ENCODE peak calls at places on chromosomes 5 and 9, in five cellular contexts. One of them, this sample, is unnamed.

GRCh38 chr9:126219717-126220116 is 106.9 kb upstream of the MVB12B start:
- DNase-seq in heart left ventricle: no peak
- DNase-seq in transverse colon: no peak
- DNase-seq in esophagus squamous epithelium: no peak
- DNase-seq in HCT116: no peak
- DNase-seq in this sample: no peak

GRCh38 chr9:13279284-13280162 is at the start of gene MPDZ:
- DNase-seq in heart left ventricle: peak
- DNase-seq in transverse colon: peak
- DNase-seq in esophagus squamous epithelium: no peak
- DNase-seq in HCT116: no peak
- DNase-seq in this sample: no peak

GRCh38 chr5:22249209-22249608 is 603.9 kb downstream of the CDH12 start:
- DNase-seq in heart left ventricle: no peak
- DNase-seq in transverse colon: no peak
- DNase-seq in esophagus squamous epithelium: no peak
- DNase-seq in HCT116: no peak
- DNase-seq in this sample: no peak

GRCh38 chr5:65213921-65214525 is 267.7 kb downstream of the ADAMTS6 start:
- DNase-seq in heart left ventricle: no peak
- DNase-seq in transverse colon: peak
- DNase-seq in esophagus squamous epithelium: no peak
- DNase-seq in HCT116: peak
- DNase-seq in this sample: peak

GRCh38 chr9:16515207-16515606 is 355.3 kb downstream of the BNC2 start:
- DNase-seq in heart left ventricle: no peak
- DNase-seq in transverse colon: no peak
- DNase-seq in esophagus squamous epithelium: no peak
- DNase-seq in HCT116: no peak
- DNase-seq in this sample: no peak

GRCh38 chr9:133866946-133867345 is 125.2 kb downstream of the VAV2 start:
- DNase-seq in heart left ventricle: no peak
- DNase-seq in transverse colon: no peak
- DNase-seq in esophagus squamous epithelium: no peak
- DNase-seq in HCT116: no peak
- DNase-seq in this sample: no peak

GRCh38 chr5:5886812-5887486 is 464.5 kb downstream of the ICE1 start:
- DNase-seq in heart left ventricle: no peak
- DNase-seq in transverse colon: peak
- DNase-seq in esophagus squamous epithelium: no peak
- DNase-seq in HCT116: no peak
- DNase-seq in this sample: peak

GRCh38 chr5:124103671-124104070 is 591.7 kb downstream of the CSNK1G3 start:
- DNase-seq in heart left ventricle: no peak
- DNase-seq in transverse colon: no peak
- DNase-seq in esophagus squamous epithelium: no peak
- DNase-seq in HCT116: no peak
- DNase-seq in this sample: no peak

GRCh38 chr5:84382363-84383295 is 2.1 kb downstream of the EDIL3 start:
- DNase-seq in heart left ventricle: peak
- DNase-seq in transverse colon: peak
- DNase-seq in esophagus squamous epithelium: no peak
- DNase-seq in HCT116: no peak
- DNase-seq in this sample: peak

GRCh38 chr5:94243612-94244011 is 374.8 kb downstream of the KIAA0825 start:
- DNase-seq in heart left ventricle: no peak
- DNase-seq in transverse colon: no peak
- DNase-seq in esophagus squamous epithelium: no peak
- DNase-seq in HCT116: no peak
- DNase-seq in this sample: no peak

GRCh38 chr9:35074141-35074540 is 1.7 kb upstream of the VCP start:
- DNase-seq in heart left ventricle: no peak
- DNase-seq in transverse colon: no peak
- DNase-seq in esophagus squamous epithelium: no peak
- DNase-seq in HCT116: no peak
- DNase-seq in this sample: no peak

GRCh38 chr5:385321-385720 is 57.7 kb upstream of the EXOC3 start:
- DNase-seq in heart left ventricle: no peak
- DNase-seq in transverse colon: no peak
- DNase-seq in esophagus squamous epithelium: no peak
- DNase-seq in HCT116: no peak
- DNase-seq in this sample: no peak

GRCh38 chr5:124962735-124963134 is 216.3 kb upstream of the ZNF608 start:
- DNase-seq in heart left ventricle: no peak
- DNase-seq in transverse colon: no peak
- DNase-seq in esophagus squamous epithelium: no peak
- DNase-seq in HCT116: no peak
- DNase-seq in this sample: peak

GRCh38 chr5:142686210-142686734 is 382 bp upstream of the FGF1 start:
- DNase-seq in heart left ventricle: peak
- DNase-seq in transverse colon: no peak
- DNase-seq in esophagus squamous epithelium: no peak
- DNase-seq in HCT116: no peak
- DNase-seq in this sample: no peak

GRCh38 chr9:22170162-22170932 is 161.2 kb upstream of the CDKN2B start:
- DNase-seq in heart left ventricle: no peak
- DNase-seq in transverse colon: no peak
- DNase-seq in esophagus squamous epithelium: no peak
- DNase-seq in HCT116: no peak
- DNase-seq in this sample: no peak

GRCh38 chr9:7342721-7343120 is 456.9 kb downstream of the DMAC1 start:
- DNase-seq in heart left ventricle: no peak
- DNase-seq in transverse colon: no peak
- DNase-seq in esophagus squamous epithelium: no peak
- DNase-seq in HCT116: no peak
- DNase-seq in this sample: no peak

GRCh38 chr5:134651531-134651930 is 2.9 kb downstream of the SEC24A start:
- DNase-seq in heart left ventricle: no peak
- DNase-seq in transverse colon: no peak
- DNase-seq in esophagus squamous epithelium: no peak
- DNase-seq in HCT116: no peak
- DNase-seq in this sample: no peak

GRCh38 chr9:93059097-93059959 is 827 bp downstream of the SUSD3 start:
- DNase-seq in heart left ventricle: no peak
- DNase-seq in transverse colon: peak
- DNase-seq in esophagus squamous epithelium: no peak
- DNase-seq in HCT116: no peak
- DNase-seq in this sample: peak

GRCh38 chr5:131230406-131230805 is 33.4 kb upstream of the CDC42SE2 start:
- DNase-seq in heart left ventricle: no peak
- DNase-seq in transverse colon: no peak
- DNase-seq in esophagus squamous epithelium: no peak
- DNase-seq in HCT116: no peak
- DNase-seq in this sample: peak

GRCh38 chr5:147963948-147964693 is 57.8 kb upstream of the C5orf46 start:
- DNase-seq in heart left ventricle: peak
- DNase-seq in transverse colon: no peak
- DNase-seq in esophagus squamous epithelium: no peak
- DNase-seq in HCT116: no peak
- DNase-seq in this sample: no peak

GRCh38 chr9:121252104-121252851 is 15.7 kb upstream of the GSN start:
- DNase-seq in heart left ventricle: no peak
- DNase-seq in transverse colon: no peak
- DNase-seq in esophagus squamous epithelium: no peak
- DNase-seq in HCT116: no peak
- DNase-seq in this sample: peak

GRCh38 chr5:159503236-159503635 is 172.9 kb upstream of the IL12B start:
- DNase-seq in heart left ventricle: no peak
- DNase-seq in transverse colon: no peak
- DNase-seq in esophagus squamous epithelium: no peak
- DNase-seq in HCT116: no peak
- DNase-seq in this sample: no peak

GRCh38 chr5:168611163-168611562 is 32.0 kb upstream of the PANK3 start:
- DNase-seq in heart left ventricle: no peak
- DNase-seq in transverse colon: no peak
- DNase-seq in esophagus squamous epithelium: no peak
- DNase-seq in HCT116: no peak
- DNase-seq in this sample: no peak

GRCh38 chr9:123517512-123517911 is 161.5 kb downstream of the CRB2 start:
- DNase-seq in heart left ventricle: no peak
- DNase-seq in transverse colon: no peak
- DNase-seq in esophagus squamous epithelium: no peak
- DNase-seq in HCT116: no peak
- DNase-seq in this sample: no peak

GRCh38 chr5:92841604-92842155 is 739.3 kb downstream of the NR2F1-AS1 start:
- DNase-seq in heart left ventricle: no peak
- DNase-seq in transverse colon: no peak
- DNase-seq in esophagus squamous epithelium: no peak
- DNase-seq in HCT116: no peak
- DNase-seq in this sample: no peak

GRCh38 chr5:92835712-92836111 is 745.3 kb downstream of the NR2F1-AS1 start:
- DNase-seq in heart left ventricle: no peak
- DNase-seq in transverse colon: no peak
- DNase-seq in esophagus squamous epithelium: no peak
- DNase-seq in HCT116: no peak
- DNase-seq in this sample: no peak

GRCh38 chr5:92838253-92838652 is 742.8 kb downstream of the NR2F1-AS1 start:
- DNase-seq in heart left ventricle: no peak
- DNase-seq in transverse colon: no peak
- DNase-seq in esophagus squamous epithelium: no peak
- DNase-seq in HCT116: peak
- DNase-seq in this sample: no peak

DNA sequence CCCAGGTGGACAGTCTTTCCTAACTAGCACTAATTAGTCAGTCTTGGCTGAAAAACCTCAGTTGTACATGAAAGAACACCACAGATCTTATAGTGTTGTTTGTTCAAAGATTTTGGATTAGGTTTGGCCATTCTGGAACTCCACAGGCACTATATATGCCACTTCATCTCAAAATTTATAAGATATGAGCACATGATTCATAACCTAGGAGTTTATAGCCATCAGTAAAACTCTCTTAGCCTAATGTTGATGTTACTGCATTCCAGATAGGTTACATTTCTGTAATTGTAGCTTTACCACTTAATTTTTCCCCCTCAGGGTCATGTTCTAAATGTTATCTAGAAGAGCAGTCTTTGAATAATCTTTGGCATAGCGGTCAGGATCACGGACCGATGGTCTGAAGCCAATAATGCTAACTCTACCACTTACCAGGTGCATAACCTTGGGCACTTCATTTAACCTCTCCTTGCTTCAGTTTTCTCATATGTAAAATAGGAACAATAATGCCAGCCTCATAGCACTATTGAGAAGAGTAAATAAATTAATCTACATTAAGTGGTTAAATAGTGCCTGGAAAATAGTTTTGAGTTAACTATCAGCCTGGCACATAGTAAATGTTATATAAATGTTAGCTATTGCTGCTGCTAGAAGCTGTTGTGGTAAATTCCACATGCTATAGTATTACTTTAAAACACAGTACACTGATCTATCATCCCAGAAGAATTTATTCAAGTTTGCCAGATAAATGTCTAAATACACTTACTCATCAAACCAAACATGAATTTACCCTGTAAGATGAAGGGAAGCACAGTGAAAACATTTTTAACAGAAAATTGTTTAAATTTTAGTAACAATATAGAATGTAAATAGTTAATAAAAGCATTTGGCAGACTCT is 743.9 kb downstream of the NR2F1-AS1 start:
- DNase-seq in heart left ventricle: no peak
- DNase-seq in transverse colon: no peak
- DNase-seq in esophagus squamous epithelium: no peak
- DNase-seq in HCT116: no peak
- DNase-seq in this sample: no peak
- TF ChIP-seq POLR2A in heart left ventricle: no peak
- TF ChIP-seq POLR2A in transverse colon: no peak
- TF ChIP-seq POLR2A in esophagus squamous epithelium: no peak
- TF ChIP-seq POLR2A in HCT116: no peak
- TF ChIP-seq POLR2A in this sample: no peak

DNA sequence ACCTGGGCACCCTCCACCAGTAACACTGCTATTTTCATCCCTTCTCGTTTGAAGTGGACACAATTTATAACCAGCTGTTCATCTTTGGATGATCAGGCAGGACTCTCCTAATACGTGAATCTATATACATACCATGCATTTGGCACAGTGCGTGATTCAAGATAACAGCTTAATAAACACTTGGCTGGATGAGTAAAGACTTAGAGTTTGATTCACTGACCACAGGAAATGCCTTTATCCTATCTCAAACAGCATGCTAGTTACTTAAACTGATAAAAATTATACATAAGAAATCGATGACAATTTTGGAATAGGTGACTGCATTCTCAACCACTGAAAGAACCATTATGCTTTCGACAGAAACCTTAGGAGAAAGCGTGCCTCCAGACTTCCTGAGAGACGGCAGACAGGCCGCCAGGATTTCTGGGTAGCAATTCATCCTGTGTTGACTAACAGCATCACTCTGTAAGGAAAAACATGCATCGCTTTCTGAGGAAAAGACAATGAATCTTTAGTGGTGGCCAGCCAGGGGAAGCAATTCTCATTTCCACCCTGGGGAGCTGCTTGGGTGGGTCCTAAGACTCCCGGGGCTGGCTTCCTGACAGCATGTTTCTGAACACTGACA is 9.7 kb downstream of the MRPL36 start:
- DNase-seq in heart left ventricle: peak
- DNase-seq in transverse colon: no peak
- DNase-seq in esophagus squamous epithelium: no peak
- DNase-seq in HCT116: no peak
- DNase-seq in this sample: no peak
- H3K4me3 ChIP-seq in heart left ventricle: no peak
- H3K4me3 ChIP-seq in transverse colon: no peak
- H3K4me3 ChIP-seq in esophagus squamous epithelium: no peak
- H3K4me3 ChIP-seq in HCT116: no peak
- H3K4me3 ChIP-seq in this sample: no peak

GRCh38 chr5:68264024-68264956 is 48.7 kb downstream of the PIK3R1 start:
- DNase-seq in heart left ventricle: peak
- DNase-seq in transverse colon: no peak
- DNase-seq in esophagus squamous epithelium: no peak
- DNase-seq in HCT116: no peak
- DNase-seq in this sample: no peak
- TF ChIP-seq POLR2A in heart left ventricle: no peak
- TF ChIP-seq POLR2A in transverse colon: no peak
- TF ChIP-seq POLR2A in esophagus squamous epithelium: no peak
- TF ChIP-seq POLR2A in HCT116: no peak
- TF ChIP-seq POLR2A in this sample: no peak

DNA sequence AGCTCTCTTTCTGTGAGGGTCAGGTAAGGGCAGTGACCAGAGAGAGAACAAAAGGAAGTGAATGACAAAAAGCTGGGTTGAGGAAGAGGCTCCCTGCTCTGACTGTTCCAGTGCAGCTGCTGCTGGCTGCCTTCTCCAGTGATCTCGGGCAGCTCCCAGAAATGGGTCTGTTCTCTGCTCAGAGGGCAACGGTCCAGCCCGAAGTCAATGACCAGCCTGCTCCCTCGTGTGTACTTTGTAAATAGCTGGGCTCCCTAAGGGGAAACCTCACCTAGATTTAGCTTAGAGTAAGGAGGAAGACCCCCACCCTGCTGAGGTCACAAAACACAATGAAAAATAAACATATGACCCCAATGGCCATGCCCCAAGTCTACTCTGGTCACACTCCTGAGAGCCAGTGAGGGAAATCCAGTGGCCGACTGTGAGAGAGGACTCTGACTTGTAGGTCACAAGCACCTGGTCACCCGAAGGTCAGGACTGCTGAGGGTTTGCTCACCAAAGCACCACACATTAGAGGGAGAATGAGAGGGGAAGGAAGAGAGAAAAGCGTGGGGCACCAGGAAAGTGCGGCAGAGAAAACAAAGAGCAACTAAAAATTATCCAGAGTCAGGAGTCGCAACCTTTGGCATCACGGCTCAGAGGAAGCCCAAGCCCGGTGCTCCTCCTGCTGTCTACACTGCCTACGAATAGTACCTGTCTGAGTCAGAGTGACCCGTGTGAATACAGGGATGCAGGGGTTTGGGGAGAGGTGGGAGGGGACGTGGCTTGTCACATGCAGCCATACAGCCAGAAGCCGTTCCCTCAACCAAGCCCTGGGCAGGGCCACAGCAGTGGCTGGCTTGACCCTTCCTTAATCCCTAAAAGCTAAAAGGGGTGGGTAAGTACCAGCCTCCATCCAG is 19.8 kb downstream of the NIPAL4 start:
- DNase-seq in heart left ventricle: no peak
- DNase-seq in transverse colon: no peak
- DNase-seq in esophagus squamous epithelium: no peak
- DNase-seq in HCT116: no peak
- DNase-seq in this sample: no peak
- H3K4me3 ChIP-seq in heart left ventricle: no peak
- H3K4me3 ChIP-seq in transverse colon: no peak
- H3K4me3 ChIP-seq in esophagus squamous epithelium: no peak
- H3K4me3 ChIP-seq in HCT116: no peak
- H3K4me3 ChIP-seq in this sample: no peak